ENCODE peak calls at places on chromosomes 11 and 22, in nine cellular contexts. One of them, this sample, is unnamed.

GRCh38 chr11:128488471-128488870 is 98.9 kb downstream of the ETS1 start:
- DNase-seq in sigmoid colon: no peak
- DNase-seq in suprapubic skin: no peak
- DNase-seq in Panc1: no peak
- DNase-seq in transverse colon: no peak
- DNase-seq in stomach: no peak
- DNase-seq in spleen: no peak
- DNase-seq in endothelial cell of umbilical vein: no peak
- DNase-seq in HepG2: no peak
- DNase-seq in this sample: peak

GRCh38 chr11:114081641-114082414 is 22.3 kb downstream of the ZBTB16 start:
- DNase-seq in sigmoid colon: peak
- DNase-seq in suprapubic skin: no peak
- DNase-seq in Panc1: no peak
- DNase-seq in transverse colon: no peak
- DNase-seq in stomach: no peak
- DNase-seq in spleen: no peak
- DNase-seq in endothelial cell of umbilical vein: peak
- DNase-seq in HepG2: no peak
- DNase-seq in this sample: peak

GRCh38 chr11:86587559-86588193 is 84.7 kb downstream of the ME3 start:
- DNase-seq in sigmoid colon: no peak
- DNase-seq in suprapubic skin: no peak
- DNase-seq in Panc1: no peak
- DNase-seq in transverse colon: no peak
- DNase-seq in stomach: no peak
- DNase-seq in spleen: no peak
- DNase-seq in endothelial cell of umbilical vein: peak
- DNase-seq in HepG2: no peak
- DNase-seq in this sample: no peak

GRCh38 chr11:127627629-127628462 is 627.3 kb upstream of the KIRREL3 start:
- DNase-seq in sigmoid colon: no peak
- DNase-seq in suprapubic skin: no peak
- DNase-seq in Panc1: no peak
- DNase-seq in transverse colon: peak
- DNase-seq in stomach: no peak
- DNase-seq in spleen: no peak
- DNase-seq in endothelial cell of umbilical vein: no peak
- DNase-seq in HepG2: no peak
- DNase-seq in this sample: no peak

GRCh38 chr22:36580846-36581245 is 51.9 kb upstream of the EIF3D start:
- DNase-seq in sigmoid colon: no peak
- DNase-seq in suprapubic skin: no peak
- DNase-seq in Panc1: no peak
- DNase-seq in transverse colon: no peak
- DNase-seq in stomach: no peak
- DNase-seq in spleen: peak
- DNase-seq in endothelial cell of umbilical vein: no peak
- DNase-seq in HepG2: no peak
- DNase-seq in this sample: no peak

GRCh38 chr11:1751999-1752906 is 1.9 kb upstream of the IFITM10 start:
- DNase-seq in sigmoid colon: no peak
- DNase-seq in suprapubic skin: no peak
- DNase-seq in Panc1: no peak
- DNase-seq in transverse colon: peak
- DNase-seq in stomach: no peak
- DNase-seq in spleen: peak
- DNase-seq in endothelial cell of umbilical vein: no peak
- DNase-seq in HepG2: no peak
- DNase-seq in this sample: no peak

GRCh38 chr22:37739000-37739399 is 42.2 kb downstream of the TRIOBP start:
- DNase-seq in sigmoid colon: peak
- DNase-seq in suprapubic skin: no peak
- DNase-seq in Panc1: no peak
- DNase-seq in transverse colon: no peak
- DNase-seq in stomach: no peak
- DNase-seq in spleen: no peak
- DNase-seq in endothelial cell of umbilical vein: no peak
- DNase-seq in HepG2: no peak
- DNase-seq in this sample: no peak

GRCh38 chr22:24752091-24752623 is 22.4 kb downstream of the PIWIL3 start:
- DNase-seq in sigmoid colon: no peak
- DNase-seq in suprapubic skin: no peak
- DNase-seq in Panc1: no peak
- DNase-seq in transverse colon: no peak
- DNase-seq in stomach: no peak
- DNase-seq in spleen: no peak
- DNase-seq in endothelial cell of umbilical vein: no peak
- DNase-seq in HepG2: no peak
- DNase-seq in this sample: no peak

GRCh38 chr11:123584737-123585136 is 69.7 kb downstream of the SCN3B start:
- DNase-seq in sigmoid colon: no peak
- DNase-seq in suprapubic skin: no peak
- DNase-seq in Panc1: no peak
- DNase-seq in transverse colon: no peak
- DNase-seq in stomach: no peak
- DNase-seq in spleen: no peak
- DNase-seq in endothelial cell of umbilical vein: no peak
- DNase-seq in HepG2: no peak
- DNase-seq in this sample: no peak

GRCh38 chr11:2737876-2738275 is 38.1 kb upstream of the KCNQ1OT1 start:
- DNase-seq in sigmoid colon: no peak
- DNase-seq in suprapubic skin: no peak
- DNase-seq in Panc1: no peak
- DNase-seq in transverse colon: peak
- DNase-seq in stomach: no peak
- DNase-seq in spleen: no peak
- DNase-seq in endothelial cell of umbilical vein: no peak
- DNase-seq in HepG2: no peak
- DNase-seq in this sample: no peak

GRCh38 chr11:60923800-60924109 is 505 bp upstream of the TMEM132A start:
- DNase-seq in sigmoid colon: no peak
- DNase-seq in suprapubic skin: no peak
- DNase-seq in Panc1: no peak
- DNase-seq in transverse colon: no peak
- DNase-seq in stomach: no peak
- DNase-seq in spleen: peak
- DNase-seq in endothelial cell of umbilical vein: no peak
- DNase-seq in HepG2: no peak
- DNase-seq in this sample: no peak

GRCh38 chr11:101034076-101034475 is 95.5 kb downstream of the PGR start:
- DNase-seq in sigmoid colon: peak
- DNase-seq in suprapubic skin: no peak
- DNase-seq in Panc1: no peak
- DNase-seq in transverse colon: no peak
- DNase-seq in stomach: peak
- DNase-seq in spleen: no peak
- DNase-seq in endothelial cell of umbilical vein: no peak
- DNase-seq in HepG2: no peak
- DNase-seq in this sample: no peak

GRCh38 chr11:64048042-64048854 is 12.5 kb downstream of the FLRT1 start:
- DNase-seq in sigmoid colon: peak
- DNase-seq in suprapubic skin: no peak
- DNase-seq in Panc1: no peak
- DNase-seq in transverse colon: no peak
- DNase-seq in stomach: no peak
- DNase-seq in spleen: no peak
- DNase-seq in endothelial cell of umbilical vein: no peak
- DNase-seq in HepG2: peak
- DNase-seq in this sample: no peak

GRCh38 chr11:47387944-47388696 is 9.8 kb upstream of the SPI1 start:
- DNase-seq in sigmoid colon: no peak
- DNase-seq in suprapubic skin: peak
- DNase-seq in Panc1: no peak
- DNase-seq in transverse colon: no peak
- DNase-seq in stomach: no peak
- DNase-seq in spleen: peak
- DNase-seq in endothelial cell of umbilical vein: no peak
- DNase-seq in HepG2: no peak
- DNase-seq in this sample: peak

GRCh38 chr11:70090989-70091388 is 12.9 kb downstream of the ANO1 start:
- DNase-seq in sigmoid colon: peak
- DNase-seq in suprapubic skin: no peak
- DNase-seq in Panc1: no peak
- DNase-seq in transverse colon: no peak
- DNase-seq in stomach: no peak
- DNase-seq in spleen: no peak
- DNase-seq in endothelial cell of umbilical vein: no peak
- DNase-seq in HepG2: no peak
- DNase-seq in this sample: no peak

GRCh38 chr11:121553806-121554205 is 101.0 kb upstream of the SORL1-AS1 start:
- DNase-seq in sigmoid colon: no peak
- DNase-seq in suprapubic skin: no peak
- DNase-seq in Panc1: peak
- DNase-seq in transverse colon: peak
- DNase-seq in stomach: peak
- DNase-seq in spleen: no peak
- DNase-seq in endothelial cell of umbilical vein: no peak
- DNase-seq in HepG2: peak
- DNase-seq in this sample: no peak

GRCh38 chr11:109426442-109426841 is 4.5 kb downstream of the C11orf87 start:
- DNase-seq in sigmoid colon: no peak
- DNase-seq in suprapubic skin: no peak
- DNase-seq in Panc1: no peak
- DNase-seq in transverse colon: no peak
- DNase-seq in stomach: no peak
- DNase-seq in spleen: no peak
- DNase-seq in endothelial cell of umbilical vein: no peak
- DNase-seq in HepG2: no peak
- DNase-seq in this sample: no peak

GRCh38 chr22:41076857-41077256 is 15.5 kb upstream of the EP300 start:
- DNase-seq in sigmoid colon: no peak
- DNase-seq in suprapubic skin: no peak
- DNase-seq in Panc1: no peak
- DNase-seq in transverse colon: no peak
- DNase-seq in stomach: no peak
- DNase-seq in spleen: no peak
- DNase-seq in endothelial cell of umbilical vein: no peak
- DNase-seq in HepG2: no peak
- DNase-seq in this sample: no peak

GRCh38 chr22:47127441-47127871 is 365.0 kb downstream of the TBC1D22A start:
- DNase-seq in sigmoid colon: no peak
- DNase-seq in suprapubic skin: peak
- DNase-seq in Panc1: no peak
- DNase-seq in transverse colon: no peak
- DNase-seq in stomach: no peak
- DNase-seq in spleen: peak
- DNase-seq in endothelial cell of umbilical vein: no peak
- DNase-seq in HepG2: no peak
- DNase-seq in this sample: no peak

GRCh38 chr11:55673860-55674259 is 11.9 kb downstream of the OR4C6 start:
- DNase-seq in sigmoid colon: no peak
- DNase-seq in suprapubic skin: no peak
- DNase-seq in Panc1: no peak
- DNase-seq in transverse colon: no peak
- DNase-seq in stomach: no peak
- DNase-seq in spleen: no peak
- DNase-seq in endothelial cell of umbilical vein: no peak
- DNase-seq in HepG2: no peak
- DNase-seq in this sample: no peak

GRCh38 chr11:55669376-55669775 is 7.4 kb downstream of the OR4C6 start:
- DNase-seq in sigmoid colon: no peak
- DNase-seq in suprapubic skin: no peak
- DNase-seq in Panc1: no peak
- DNase-seq in transverse colon: no peak
- DNase-seq in stomach: no peak
- DNase-seq in spleen: no peak
- DNase-seq in endothelial cell of umbilical vein: no peak
- DNase-seq in HepG2: no peak
- DNase-seq in this sample: no peak
- TF ChIP-seq POLR2AphosphoS5 in sigmoid colon: no peak
- TF ChIP-seq POLR2AphosphoS5 in suprapubic skin: no peak
- TF ChIP-seq POLR2AphosphoS5 in Panc1: no peak
- TF ChIP-seq POLR2AphosphoS5 in transverse colon: no peak
- TF ChIP-seq POLR2AphosphoS5 in stomach: no peak
- TF ChIP-seq POLR2AphosphoS5 in spleen: no peak
- TF ChIP-seq POLR2AphosphoS5 in endothelial cell of umbilical vein: no peak
- TF ChIP-seq POLR2AphosphoS5 in HepG2: no peak
- TF ChIP-seq POLR2AphosphoS5 in this sample: no peak

GRCh38 chr11:12070446-12071267 is 39.7 kb upstream of the MICAL2 start:
- DNase-seq in sigmoid colon: peak
- DNase-seq in suprapubic skin: peak
- DNase-seq in Panc1: no peak
- DNase-seq in transverse colon: peak
- DNase-seq in stomach: no peak
- DNase-seq in spleen: no peak
- DNase-seq in endothelial cell of umbilical vein: no peak
- DNase-seq in HepG2: no peak
- DNase-seq in this sample: no peak
- H3K4me3 ChIP-seq in sigmoid colon: no peak
- H3K4me3 ChIP-seq in suprapubic skin: no peak
- H3K4me3 ChIP-seq in Panc1: no peak
- H3K4me3 ChIP-seq in transverse colon: no peak
- H3K4me3 ChIP-seq in stomach: no peak
- H3K4me3 ChIP-seq in spleen: no peak
- H3K4me3 ChIP-seq in endothelial cell of umbilical vein: no peak
- H3K4me3 ChIP-seq in HepG2: no peak
- H3K4me3 ChIP-seq in this sample: no peak

DNA sequence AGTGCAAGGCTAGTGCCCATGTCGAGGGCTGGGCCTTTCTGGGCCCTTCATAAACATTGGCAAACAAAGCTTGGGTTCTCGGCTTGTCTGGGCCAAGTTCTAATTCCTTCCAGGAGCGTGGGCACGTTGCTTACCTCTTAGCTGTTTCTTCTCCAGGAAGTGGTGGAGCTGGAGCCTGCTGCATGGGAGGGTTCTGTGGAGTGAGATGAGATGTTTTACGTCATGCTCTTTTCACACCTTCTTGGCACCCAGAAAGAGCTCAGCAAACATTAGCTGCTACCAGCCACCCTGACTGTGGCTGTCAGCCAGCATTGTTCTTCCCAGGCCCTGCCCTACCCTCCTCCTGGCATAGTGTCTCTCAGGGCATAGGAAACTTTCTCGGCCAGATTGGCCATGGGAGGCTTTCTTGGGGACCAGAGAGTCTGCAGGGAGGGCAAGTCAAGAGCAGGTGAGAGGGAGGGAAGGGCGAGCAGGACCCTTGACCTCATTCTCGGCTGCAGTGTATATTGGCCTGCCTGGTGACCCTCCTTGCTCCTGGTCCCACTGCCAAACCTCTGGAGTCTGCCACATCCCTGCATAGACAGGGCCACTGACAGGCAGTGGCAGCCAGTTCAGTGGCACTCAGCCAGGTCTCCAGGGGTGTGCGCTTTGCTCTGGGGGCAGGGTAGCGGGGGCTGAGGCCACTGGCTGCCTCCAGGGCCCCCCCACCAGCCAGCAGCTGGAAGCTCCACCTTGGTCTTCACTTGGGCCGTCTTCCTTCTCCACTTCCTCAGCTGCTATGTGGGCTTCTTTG is 98.8 kb downstream of the BCR start:
- DNase-seq in sigmoid colon: no peak
- DNase-seq in suprapubic skin: no peak
- DNase-seq in Panc1: no peak
- DNase-seq in transverse colon: peak
- DNase-seq in stomach: peak
- DNase-seq in spleen: no peak
- DNase-seq in endothelial cell of umbilical vein: peak
- DNase-seq in HepG2: no peak
- DNase-seq in this sample: no peak
- TF ChIP-seq POLR2AphosphoS5 in sigmoid colon: peak
- TF ChIP-seq POLR2AphosphoS5 in suprapubic skin: no peak
- TF ChIP-seq POLR2AphosphoS5 in Panc1: no peak
- TF ChIP-seq POLR2AphosphoS5 in transverse colon: no peak
- TF ChIP-seq POLR2AphosphoS5 in stomach: peak
- TF ChIP-seq POLR2AphosphoS5 in spleen: no peak
- TF ChIP-seq POLR2AphosphoS5 in endothelial cell of umbilical vein: no peak
- TF ChIP-seq POLR2AphosphoS5 in HepG2: no peak
- TF ChIP-seq POLR2AphosphoS5 in this sample: no peak

GRCh38 chr22:42522546-42522945 is 3.0 kb upstream of the RRP7A start:
- DNase-seq in sigmoid colon: no peak
- DNase-seq in suprapubic skin: no peak
- DNase-seq in Panc1: no peak
- DNase-seq in transverse colon: no peak
- DNase-seq in stomach: no peak
- DNase-seq in spleen: no peak
- DNase-seq in endothelial cell of umbilical vein: no peak
- DNase-seq in HepG2: no peak
- DNase-seq in this sample: no peak
- H3K4me3 ChIP-seq in sigmoid colon: no peak
- H3K4me3 ChIP-seq in suprapubic skin: no peak
- H3K4me3 ChIP-seq in Panc1: no peak
- H3K4me3 ChIP-seq in transverse colon: no peak
- H3K4me3 ChIP-seq in stomach: no peak
- H3K4me3 ChIP-seq in spleen: no peak
- H3K4me3 ChIP-seq in endothelial cell of umbilical vein: no peak
- H3K4me3 ChIP-seq in HepG2: no peak
- H3K4me3 ChIP-seq in this sample: no peak